ENCODE peak calls at places on chromosomes 12 and 14, in seven cellular contexts. M is EH; G is T-helper 2 cell treated with Interferon-gamma antibody and Interleukin-4, amounts not matched to agents 5 μg/mL and 100 μg/mL, for 36 hours; P is H7; N is type B pancreatic cell; A is hypothalamus; Z is left ventricle myocardium superior. E is an unnamed sample.

GRCh38 chr14:100400115-100400514 is 77.0 kb downstream of the SLC25A47 start:
- DNase-seq in G (no peak), Z (no peak), M (no peak), P (no peak), N (no peak), A (no peak), E (no peak)

GRCh38 chr14:71062581-71063303 is 155.5 kb downstream of the PCNX1 start:
- DNase-seq in A (no peak), G (no peak), M (peak; percentile 11), P (no peak), N (no peak), Z (no peak), E (no peak)

GRCh38 chr14:50784683-50785505 is 46.1 kb downstream of the NIN start:
- DNase-seq in N (no peak), P (no peak), A (no peak), Z (peak; percentile 26), M (no peak), G (no peak), E (no peak)

GRCh38 chr12:126389215-126389841 is 1324.1 kb downstream of the AACS start:
- DNase-seq in A (no peak), M (peak; percentile 43), P (no peak), N (no peak), G (no peak), Z (peak; percentile 27), E (no peak)

GRCh38 chr12:95881331-95881955 is 22.7 kb downstream of the SNRPF start:
- DNase-seq in A (no peak), G (no peak), P (no peak), Z (no peak), M (peak; percentile 48), N (no peak), E (no peak)

GRCh38 chr12:109147954-109148353 is 31.6 kb downstream of the ACACB start:
- DNase-seq in G (no peak), M (no peak), A (no peak), Z (no peak), N (no peak), P (no peak), E (no peak)

GRCh38 chr12:120687570-120688289 is 781 bp downstream of the MLEC start:
- DNase-seq in N (no peak), A (no peak), Z (peak; percentile 43), P (no peak), M (peak; percentile 38), G (peak; percentile 28), E (no peak)

GRCh38 chr12:5003025-5003666 is 40.5 kb upstream of the KCNA5 start:
- DNase-seq in M (peak; percentile 72), G (peak; percentile 27), N (peak; percentile 76), Z (peak; percentile 74), A (peak; percentile 55), P (peak; percentile 83), E (peak; percentile 85)

GRCh38 chr12:1929241-1929984 is 11.0 kb upstream of the CACNA2D4 start:
- DNase-seq in N (peak; percentile 55), G (no peak), A (no peak), P (peak; percentile 21), Z (no peak), M (no peak), E (peak; percentile 35)

GRCh38 chr14:71554959-71555612 is 377.1 kb upstream of the RGS6 start:
- DNase-seq in A (no peak), N (no peak), M (no peak), G (peak; percentile 45), P (no peak), Z (no peak), E (no peak)

GRCh38 chr12:50505386-50505827 is 622 bp downstream of the DIP2B start:
- DNase-seq in P (no peak), Z (no peak), M (peak; percentile 39), G (no peak), N (no peak), A (no peak), E (no peak)

GRCh38 chr12:81543621-81544139 is 215.5 kb downstream of the PPFIA2 start:
- DNase-seq in M (no peak), P (no peak), Z (no peak), G (no peak), N (no peak), A (no peak), E (no peak)